ENCODE peak calls at places on chromosomes 3 and 15, in ten cellular contexts. One of them, this sample, is unnamed.

GRCh38 chr3:26657406-26657976 is 34.9 kb downstream of the LRRC3B start:
- DNase-seq in lower lobe of right lung: no peak
- DNase-seq in AG04450: no peak
- DNase-seq in brain microvascular endothelial cell: no peak
- DNase-seq in OCI-LY7: no peak
- DNase-seq in lower leg skin: no peak
- DNase-seq in thoracic aorta: no peak
- DNase-seq in tibial nerve: no peak
- DNase-seq in A549: no peak
- DNase-seq in cardiac fibroblast: no peak
- DNase-seq in this sample: no peak

GRCh38 chr15:25728816-25729215 is 134.3 kb downstream of the ATP10A start:
- DNase-seq in AG04450: no peak
- DNase-seq in lower leg skin: peak; percentile 66
- DNase-seq in thoracic aorta: no peak
- DNase-seq in cardiac fibroblast: no peak
- DNase-seq in brain microvascular endothelial cell: no peak
- DNase-seq in tibial nerve: no peak
- DNase-seq in A549: no peak
- DNase-seq in lower lobe of right lung: no peak
- DNase-seq in OCI-LY7: no peak
- DNase-seq in this sample: no peak

GRCh38 chr3:11413071-11413470 is 140.9 kb downstream of the ATG7 start:
- DNase-seq in OCI-LY7: no peak
- DNase-seq in lower lobe of right lung: no peak
- DNase-seq in brain microvascular endothelial cell: no peak
- DNase-seq in cardiac fibroblast: no peak
- DNase-seq in thoracic aorta: no peak
- DNase-seq in AG04450: no peak
- DNase-seq in tibial nerve: no peak
- DNase-seq in A549: no peak
- DNase-seq in lower leg skin: no peak
- DNase-seq in this sample: no peak

GRCh38 chr15:43268111-43269105 is 1.7 kb upstream of the TGM5 start:
- DNase-seq in lower lobe of right lung: no peak
- DNase-seq in thoracic aorta: no peak
- DNase-seq in OCI-LY7: no peak
- DNase-seq in cardiac fibroblast: no peak
- DNase-seq in tibial nerve: no peak
- DNase-seq in A549: no peak
- DNase-seq in AG04450: no peak
- DNase-seq in brain microvascular endothelial cell: no peak
- DNase-seq in lower leg skin: peak; percentile 81
- DNase-seq in this sample: peak; percentile 49

GRCh38 chr15:38072507-38073277 is 138.3 kb downstream of the TMCO5A start:
- DNase-seq in brain microvascular endothelial cell: peak; percentile 66
- DNase-seq in A549: peak; percentile 39
- DNase-seq in OCI-LY7: peak; percentile 92
- DNase-seq in tibial nerve: peak; percentile 55
- DNase-seq in cardiac fibroblast: peak; percentile 86
- DNase-seq in AG04450: no peak
- DNase-seq in lower leg skin: peak; percentile 91
- DNase-seq in thoracic aorta: no peak
- DNase-seq in lower lobe of right lung: peak; percentile 75
- DNase-seq in this sample: peak; percentile 92

GRCh38 chr3:38646630-38647029 is 2.9 kb downstream of the SCN5A start:
- DNase-seq in thoracic aorta: no peak
- DNase-seq in OCI-LY7: peak; percentile 47
- DNase-seq in AG04450: no peak
- DNase-seq in lower leg skin: peak; percentile 69
- DNase-seq in A549: peak; percentile 63
- DNase-seq in brain microvascular endothelial cell: no peak
- DNase-seq in lower lobe of right lung: no peak
- DNase-seq in tibial nerve: no peak
- DNase-seq in cardiac fibroblast: peak; percentile 39
- DNase-seq in this sample: peak; percentile 44

GRCh38 chr3:168589376-168589775 is 493.7 kb upstream of the GOLIM4 start:
- DNase-seq in A549: no peak
- DNase-seq in OCI-LY7: no peak
- DNase-seq in cardiac fibroblast: no peak
- DNase-seq in AG04450: no peak
- DNase-seq in thoracic aorta: no peak
- DNase-seq in brain microvascular endothelial cell: no peak
- DNase-seq in tibial nerve: no peak
- DNase-seq in lower lobe of right lung: no peak
- DNase-seq in lower leg skin: no peak
- DNase-seq in this sample: no peak

GRCh38 chr15:65066635-65067333 is 1.0 kb downstream of the RASL12 start:
- DNase-seq in thoracic aorta: no peak
- DNase-seq in OCI-LY7: no peak
- DNase-seq in brain microvascular endothelial cell: no peak
- DNase-seq in tibial nerve: no peak
- DNase-seq in lower leg skin: no peak
- DNase-seq in AG04450: no peak
- DNase-seq in lower lobe of right lung: peak; percentile 39
- DNase-seq in cardiac fibroblast: no peak
- DNase-seq in A549: no peak
- DNase-seq in this sample: no peak

GRCh38 chr3:132773071-132773619 is 50.9 kb upstream of the NPHP3 start:
- DNase-seq in cardiac fibroblast: no peak
- DNase-seq in A549: no peak
- DNase-seq in OCI-LY7: no peak
- DNase-seq in thoracic aorta: no peak
- DNase-seq in AG04450: no peak
- DNase-seq in lower leg skin: no peak
- DNase-seq in tibial nerve: no peak
- DNase-seq in brain microvascular endothelial cell: no peak
- DNase-seq in lower lobe of right lung: no peak
- DNase-seq in this sample: no peak
- TF ChIP-seq CTCF in cardiac fibroblast: no peak
- TF ChIP-seq CTCF in A549: no peak
- TF ChIP-seq CTCF in OCI-LY7: no peak
- TF ChIP-seq CTCF in thoracic aorta: no peak
- TF ChIP-seq CTCF in AG04450: no peak
- TF ChIP-seq CTCF in lower leg skin: no peak
- TF ChIP-seq CTCF in tibial nerve: no peak
- TF ChIP-seq CTCF in brain microvascular endothelial cell: no peak
- TF ChIP-seq CTCF in lower lobe of right lung: no peak
- TF ChIP-seq CTCF in this sample: no peak

GRCh38 chr3:24017305-24017704 is 72.2 kb downstream of the NR1D2 start:
- DNase-seq in AG04450: no peak
- DNase-seq in thoracic aorta: no peak
- DNase-seq in brain microvascular endothelial cell: no peak
- DNase-seq in A549: no peak
- DNase-seq in lower lobe of right lung: no peak
- DNase-seq in lower leg skin: no peak
- DNase-seq in cardiac fibroblast: no peak
- DNase-seq in tibial nerve: peak; percentile 10
- DNase-seq in OCI-LY7: no peak
- DNase-seq in this sample: no peak

GRCh38 chr3:24013843-24014242 is 68.8 kb downstream of the NR1D2 start:
- DNase-seq in brain microvascular endothelial cell: no peak
- DNase-seq in AG04450: no peak
- DNase-seq in tibial nerve: no peak
- DNase-seq in OCI-LY7: no peak
- DNase-seq in A549: no peak
- DNase-seq in lower lobe of right lung: no peak
- DNase-seq in lower leg skin: no peak
- DNase-seq in cardiac fibroblast: no peak
- DNase-seq in thoracic aorta: no peak
- DNase-seq in this sample: no peak

DNA sequence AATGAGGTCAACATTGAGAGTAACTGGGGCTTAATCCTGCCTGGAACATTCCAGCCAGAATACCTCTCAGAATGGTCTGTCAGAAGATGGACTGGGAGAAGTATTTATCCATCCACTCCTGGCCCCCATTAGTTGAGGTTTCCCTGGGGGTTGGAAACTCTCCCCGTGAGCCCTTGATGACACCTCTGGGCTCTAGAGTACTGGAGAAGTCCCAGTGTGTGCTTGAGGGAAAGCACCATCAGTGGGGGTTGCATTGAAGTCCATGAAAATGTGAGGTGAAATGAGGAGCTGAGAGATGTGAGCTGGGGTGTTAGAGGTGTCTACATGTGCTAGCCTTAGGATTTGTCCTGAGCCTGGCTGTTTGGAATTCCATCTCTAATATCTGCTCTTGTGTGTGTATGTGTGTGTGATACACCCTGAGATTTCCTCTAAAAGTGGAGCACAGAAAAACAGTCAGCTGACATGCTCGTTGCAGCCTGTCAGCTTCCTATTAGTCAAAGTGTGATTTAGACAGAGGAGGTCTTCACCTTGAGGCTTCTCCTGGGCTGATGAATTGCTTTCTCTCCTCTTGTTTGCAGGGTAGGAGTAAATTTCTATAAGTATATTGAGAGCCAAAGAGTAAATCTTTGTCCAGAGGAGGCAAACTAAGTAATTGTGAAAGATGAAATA is 67.6 kb downstream of the NR1D2 start:
- DNase-seq in lower lobe of right lung: no peak
- DNase-seq in lower leg skin: no peak
- DNase-seq in AG04450: no peak
- DNase-seq in thoracic aorta: no peak
- DNase-seq in cardiac fibroblast: no peak
- DNase-seq in brain microvascular endothelial cell: no peak
- DNase-seq in tibial nerve: no peak
- DNase-seq in OCI-LY7: no peak
- DNase-seq in A549: no peak
- DNase-seq in this sample: no peak
- H3K4me3 ChIP-seq in lower lobe of right lung: no peak overlapping the region
- H3K4me3 ChIP-seq in lower leg skin: no peak overlapping the region
- H3K4me3 ChIP-seq in AG04450: no peak overlapping the region
- H3K4me3 ChIP-seq in thoracic aorta: no peak overlapping the region
- H3K4me3 ChIP-seq in cardiac fibroblast: no peak overlapping the region
- H3K4me3 ChIP-seq in brain microvascular endothelial cell: no peak overlapping the region
- H3K4me3 ChIP-seq in tibial nerve: no peak overlapping the region
- H3K4me3 ChIP-seq in OCI-LY7: no peak overlapping the region
- H3K4me3 ChIP-seq in A549: no peak overlapping the region
- H3K4me3 ChIP-seq in this sample: no peak overlapping the region

GRCh38 chr15:60605879-60606304 is 127.0 kb upstream of the ICE2 start:
- DNase-seq in lower leg skin: no peak
- DNase-seq in tibial nerve: no peak
- DNase-seq in A549: no peak
- DNase-seq in thoracic aorta: no peak
- DNase-seq in OCI-LY7: no peak
- DNase-seq in AG04450: peak; percentile 27
- DNase-seq in cardiac fibroblast: peak; percentile 82
- DNase-seq in brain microvascular endothelial cell: peak; percentile 75
- DNase-seq in lower lobe of right lung: no peak
- DNase-seq in this sample: peak; percentile 77

GRCh38 chr15:60601098-60601497 is 122.2 kb upstream of the ICE2 start:
- DNase-seq in brain microvascular endothelial cell: no peak
- DNase-seq in AG04450: no peak
- DNase-seq in tibial nerve: no peak
- DNase-seq in lower lobe of right lung: no peak
- DNase-seq in cardiac fibroblast: no peak
- DNase-seq in A549: no peak
- DNase-seq in lower leg skin: no peak
- DNase-seq in thoracic aorta: no peak
- DNase-seq in OCI-LY7: no peak
- DNase-seq in this sample: no peak

GRCh38 chr15:60602323-60602722 is 123.4 kb upstream of the ICE2 start:
- DNase-seq in lower leg skin: no peak
- DNase-seq in OCI-LY7: no peak
- DNase-seq in brain microvascular endothelial cell: no peak
- DNase-seq in AG04450: no peak
- DNase-seq in cardiac fibroblast: no peak
- DNase-seq in thoracic aorta: no peak
- DNase-seq in lower lobe of right lung: no peak
- DNase-seq in tibial nerve: no peak
- DNase-seq in A549: no peak
- DNase-seq in this sample: no peak
- TF ChIP-seq CTCF in lower leg skin: no peak
- TF ChIP-seq CTCF in OCI-LY7: no peak
- TF ChIP-seq CTCF in brain microvascular endothelial cell: no peak
- TF ChIP-seq CTCF in AG04450: no peak
- TF ChIP-seq CTCF in cardiac fibroblast: no peak
- TF ChIP-seq CTCF in thoracic aorta: no peak
- TF ChIP-seq CTCF in lower lobe of right lung: no peak
- TF ChIP-seq CTCF in tibial nerve: no peak
- TF ChIP-seq CTCF in A549: no peak
- TF ChIP-seq CTCF in this sample: no peak

GRCh38 chr3:12840591-12841084 is 727 bp downstream of the RPL32 start:
- DNase-seq in tibial nerve: no peak
- DNase-seq in OCI-LY7: peak; percentile 36
- DNase-seq in brain microvascular endothelial cell: no peak
- DNase-seq in AG04450: no peak
- DNase-seq in A549: no peak
- DNase-seq in thoracic aorta: no peak
- DNase-seq in cardiac fibroblast: peak; percentile 38
- DNase-seq in lower lobe of right lung: no peak
- DNase-seq in lower leg skin: no peak
- DNase-seq in this sample: peak; percentile 14

GRCh38 chr3:12841085-12841969 is at the start of gene RPL32:
- DNase-seq in lower leg skin: peak; percentile 97
- DNase-seq in A549: peak; percentile 84
- DNase-seq in lower lobe of right lung: peak; percentile 93
- DNase-seq in brain microvascular endothelial cell: peak; percentile 90
- DNase-seq in cardiac fibroblast: peak; percentile 99
- DNase-seq in tibial nerve: peak; percentile 83
- DNase-seq in AG04450: peak; percentile 93
- DNase-seq in OCI-LY7: peak; percentile 98
- DNase-seq in thoracic aorta: peak; percentile 49
- DNase-seq in this sample: peak; percentile 99

GRCh38 chr3:12835005-12835665 is 6.2 kb downstream of the RPL32 start:
- DNase-seq in OCI-LY7: no peak
- DNase-seq in brain microvascular endothelial cell: no peak
- DNase-seq in lower lobe of right lung: no peak
- DNase-seq in cardiac fibroblast: no peak
- DNase-seq in AG04450: no peak
- DNase-seq in lower leg skin: no peak
- DNase-seq in tibial nerve: no peak
- DNase-seq in A549: no peak
- DNase-seq in thoracic aorta: no peak
- DNase-seq in this sample: no peak

GRCh38 chr3:12838179-12838965 is 3.0 kb downstream of the RPL32 start:
- DNase-seq in OCI-LY7: no peak
- DNase-seq in thoracic aorta: no peak
- DNase-seq in tibial nerve: no peak
- DNase-seq in lower leg skin: no peak
- DNase-seq in lower lobe of right lung: no peak
- DNase-seq in A549: no peak
- DNase-seq in brain microvascular endothelial cell: no peak
- DNase-seq in AG04450: no peak
- DNase-seq in cardiac fibroblast: no peak
- DNase-seq in this sample: peak; percentile 26

DNA sequence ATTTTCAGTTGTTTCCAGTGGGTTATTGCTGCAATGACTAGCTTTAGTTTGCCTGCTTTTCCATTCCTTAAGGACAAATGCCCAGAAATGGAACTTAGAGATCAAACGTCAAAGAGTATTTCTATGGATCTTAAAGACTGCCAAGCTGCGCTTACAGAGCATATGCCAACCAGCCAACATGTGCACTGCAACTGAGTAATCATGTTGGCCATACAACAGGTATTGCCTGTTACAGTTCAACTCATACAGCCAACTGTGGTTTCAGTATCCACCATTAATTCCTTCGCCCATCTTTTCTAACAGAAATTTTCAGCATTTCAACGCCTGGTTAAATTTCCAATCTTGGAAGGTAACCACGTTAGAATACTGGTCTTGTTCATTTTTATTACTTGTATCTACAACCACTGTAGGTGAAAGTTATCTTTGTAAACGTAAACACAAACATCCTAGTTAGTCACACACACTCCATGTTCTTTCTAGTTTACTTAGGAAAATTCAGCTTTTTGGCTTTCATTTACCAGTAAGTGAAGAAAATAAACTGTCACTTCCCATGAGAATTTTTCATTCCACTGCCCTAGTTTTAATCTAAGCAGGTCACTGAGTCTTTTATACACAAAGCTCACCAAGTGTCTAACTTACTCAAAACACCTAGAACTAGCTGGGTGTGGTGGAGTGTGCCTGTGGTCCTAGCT is 3.9 kb downstream of the RPL32 start:
- DNase-seq in lower lobe of right lung: no peak
- DNase-seq in AG04450: no peak
- DNase-seq in A549: no peak
- DNase-seq in OCI-LY7: no peak
- DNase-seq in tibial nerve: no peak
- DNase-seq in lower leg skin: no peak
- DNase-seq in thoracic aorta: no peak
- DNase-seq in brain microvascular endothelial cell: no peak
- DNase-seq in cardiac fibroblast: no peak
- DNase-seq in this sample: no peak
- H3K4me3 ChIP-seq in lower lobe of right lung: no peak overlapping the region
- H3K4me3 ChIP-seq in AG04450: peak overlapping the region; percentile 25
- H3K4me3 ChIP-seq in A549: no peak overlapping the region
- H3K4me3 ChIP-seq in OCI-LY7: peak overlapping the region; percentile 100
- H3K4me3 ChIP-seq in tibial nerve: no peak overlapping the region
- H3K4me3 ChIP-seq in lower leg skin: no peak overlapping the region
- H3K4me3 ChIP-seq in thoracic aorta: no peak overlapping the region
- H3K4me3 ChIP-seq in brain microvascular endothelial cell: peak overlapping the region; percentile 3
- H3K4me3 ChIP-seq in cardiac fibroblast: peak overlapping the region; percentile 9
- H3K4me3 ChIP-seq in this sample: no peak overlapping the region